ENCODE peak calls at places on chromosomes 4 and X, in ten cellular contexts. A is CD8-positive, alpha-beta memory T cell; H is CD4-positive, alpha-beta memory T cell; U is upper lobe of left lung; B is esophagus squamous epithelium; C is CD8-positive, alpha-beta T cell; P is fibroblast of mammary gland; G is thoracic aorta; Y is GM23338; Z is tibial artery. S is an unnamed sample.

GRCh38 chr4:107736924-107737448 is 17.0 kb upstream of the PAPSS1 start:
- DNase-seq in A (no peak), H (peak), U (no peak), B (no peak), C (peak), P (peak), G (no peak), Y (peak), Z (no peak), S (peak)

GRCh38 chr4:103424853-103425252 is 226.7 kb upstream of the CENPE start:
- DNase-seq in A (no peak), H (no peak), U (peak), B (no peak), C (no peak), P (peak), G (no peak), Y (peak), Z (no peak), S (peak)

GRCh38 chrX:19257001-19257400 is 86.7 kb upstream of the PDHA1 start:
- DNase-seq in A (no peak), H (no peak), U (no peak), B (no peak), C (no peak), P (peak), G (no peak), Y (no peak), Z (no peak), S (no peak)

GRCh38 chr4:129641179-129641578 is 545.2 kb downstream of the C4orf33 start:
- DNase-seq in A (peak), H (peak), U (peak), B (no peak), C (peak), P (peak), G (no peak), Y (peak), Z (peak), S (peak)

GRCh38 chrX:1093112-1093511 is 119.3 kb downstream of the CRLF2 start:
- DNase-seq in A (no peak), H (peak), U (no peak), B (no peak), C (peak), P (no peak), G (no peak), Y (no peak), Z (no peak), S (no peak)

GRCh38 chrX:2692221-2693122 is 1.4 kb downstream of the CD99 start:
- DNase-seq in A (no peak), H (no peak), U (no peak), B (no peak), C (no peak), P (peak), G (peak), Y (peak), Z (no peak), S (peak)

GRCh38 chrX:138710311-138710791 is 1.2 kb downstream of the FGF13 start:
- DNase-seq in A (no peak), H (no peak), U (peak), B (no peak), C (peak), P (no peak), G (no peak), Y (no peak), Z (no peak), S (no peak)

GRCh38 chr4:31016322-31017061 is 296.3 kb downstream of the PCDH7 start:
- DNase-seq in A (no peak), H (no peak), U (no peak), B (no peak), C (no peak), P (no peak), G (no peak), Y (peak), Z (no peak), S (no peak)

GRCh38 chrX:100316987-100317386 is 93.1 kb downstream of the PCDH19 start:
- DNase-seq in A (no peak), H (no peak), U (peak), B (no peak), C (no peak), P (peak), G (no peak), Y (no peak), Z (no peak), S (no peak)

DNA sequence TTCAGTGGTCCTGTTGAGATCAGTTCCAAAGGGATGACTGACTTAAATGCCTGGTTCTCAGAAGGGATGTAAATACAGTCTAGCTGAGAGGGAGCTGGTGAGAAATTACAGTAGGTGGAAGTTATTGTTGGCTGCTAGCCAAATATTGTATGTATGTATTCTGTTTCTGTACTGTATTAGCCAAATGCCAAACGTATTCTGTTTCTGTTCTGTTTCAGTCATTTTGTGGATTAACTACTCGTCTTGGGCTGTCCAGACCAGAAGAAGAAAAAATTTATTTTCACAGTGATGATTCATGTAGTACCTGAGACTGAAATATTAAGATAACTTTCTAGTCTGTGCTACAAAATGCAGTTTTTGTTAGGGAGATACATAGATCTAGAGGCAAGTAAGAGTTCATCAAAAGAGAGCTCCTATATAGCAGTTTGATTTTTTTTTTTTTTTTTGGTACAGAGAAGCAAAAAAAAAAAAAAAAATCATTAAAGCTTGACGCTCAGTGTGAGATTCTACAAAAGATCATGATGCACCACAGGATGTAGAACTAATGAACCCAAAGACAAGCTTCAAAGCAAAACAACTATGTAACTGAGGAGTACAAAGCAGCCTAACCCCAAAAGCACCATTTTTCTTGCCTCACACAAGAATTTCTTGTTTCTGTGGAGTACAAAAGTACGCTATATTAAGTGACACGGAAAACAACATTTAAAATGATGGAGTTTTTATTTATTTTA is 54.8 kb downstream of the CASP6 start:
- DNase-seq in A (no peak), H (peak), U (no peak), B (no peak), C (peak), P (no peak), G (no peak), Y (no peak), Z (no peak), S (peak)
- H3K4me3 ChIP-seq in A (peak), H (peak), U (no peak), B (no peak), C (peak), P (no peak), G (no peak), Y (no peak), Z (no peak), S (no peak)

GRCh38 chr4:85431881-85432280 is 43.1 kb upstream of the ARHGAP24 start:
- DNase-seq in A (no peak), H (no peak), U (no peak), B (no peak), C (no peak), P (no peak), G (no peak), Y (no peak), Z (no peak), S (no peak)

GRCh38 chr4:85427123-85427522 is 47.8 kb upstream of the ARHGAP24 start:
- DNase-seq in A (no peak), H (no peak), U (no peak), B (no peak), C (no peak), P (no peak), G (no peak), Y (no peak), Z (no peak), S (no peak)

GRCh38 chr4:85430226-85430625 is 44.7 kb upstream of the ARHGAP24 start:
- DNase-seq in A (no peak), H (no peak), U (no peak), B (no peak), C (no peak), P (no peak), G (no peak), Y (no peak), Z (no peak), S (no peak)

GRCh38 chr4:85431156-85431555 is 43.8 kb upstream of the ARHGAP24 start:
- DNase-seq in A (no peak), H (no peak), U (no peak), B (no peak), C (no peak), P (no peak), G (no peak), Y (no peak), Z (no peak), S (no peak)

GRCh38 chr4:85430697-85431096 is 44.3 kb upstream of the ARHGAP24 start:
- DNase-seq in A (no peak), H (no peak), U (no peak), B (no peak), C (no peak), P (no peak), G (no peak), Y (peak), Z (no peak), S (no peak)
- H3K4me3 ChIP-seq in A (no peak), H (no peak), U (no peak), B (no peak), C (no peak), P (no peak), G (no peak), Y (no peak), Z (no peak), S (no peak)

DNA sequence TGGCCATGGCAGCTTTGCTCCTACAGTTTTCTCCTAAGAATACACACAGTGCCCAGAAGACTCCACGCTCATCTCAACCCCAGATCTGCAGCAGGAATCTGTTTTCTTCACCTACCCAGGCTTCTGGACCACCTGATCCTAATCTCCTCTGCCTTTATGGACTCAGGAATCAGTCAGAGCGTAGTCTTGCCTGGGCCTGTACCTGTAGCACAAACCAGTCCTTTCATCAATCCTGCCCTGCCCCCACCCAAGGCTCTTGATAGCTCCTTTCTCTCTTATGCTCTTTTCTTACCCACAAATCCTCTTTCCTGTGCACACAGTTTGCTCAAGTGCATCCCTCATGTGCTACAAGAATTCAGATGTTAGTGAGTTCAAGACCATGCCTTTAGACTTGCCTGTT is 89.7 kb downstream of the ZNF718 start:
- DNase-seq in A (no peak), H (no peak), U (no peak), B (no peak), C (no peak), P (no peak), G (no peak), Y (peak), Z (no peak), S (no peak)
- H3K4me3 ChIP-seq in A (no peak), H (no peak), U (no peak), B (no peak), C (no peak), P (peak), G (no peak), Y (peak), Z (peak), S (no peak)

GRCh38 chrX:133987188-133987587 is 1.8 kb upstream of the GPC3 start:
- DNase-seq in A (no peak), H (no peak), U (no peak), B (no peak), C (no peak), P (no peak), G (no peak), Y (no peak), Z (no peak), S (no peak)

GRCh38 chrX:133984857-133985163 is 584 bp downstream of the GPC3 start:
- DNase-seq in A (no peak), H (no peak), U (no peak), B (no peak), C (no peak), P (no peak), G (no peak), Y (peak), Z (no peak), S (no peak)

GRCh38 chrX:133986008-133986683 is 752 bp upstream of the GPC3 start:
- DNase-seq in A (no peak), H (peak), U (no peak), B (no peak), C (no peak), P (no peak), G (no peak), Y (no peak), Z (no peak), S (no peak)

GRCh38 chrX:133983974-133984578 is 1.3 kb downstream of the GPC3 start:
- DNase-seq in A (no peak), H (no peak), U (no peak), B (no peak), C (no peak), P (no peak), G (no peak), Y (peak), Z (no peak), S (no peak)

DNA sequence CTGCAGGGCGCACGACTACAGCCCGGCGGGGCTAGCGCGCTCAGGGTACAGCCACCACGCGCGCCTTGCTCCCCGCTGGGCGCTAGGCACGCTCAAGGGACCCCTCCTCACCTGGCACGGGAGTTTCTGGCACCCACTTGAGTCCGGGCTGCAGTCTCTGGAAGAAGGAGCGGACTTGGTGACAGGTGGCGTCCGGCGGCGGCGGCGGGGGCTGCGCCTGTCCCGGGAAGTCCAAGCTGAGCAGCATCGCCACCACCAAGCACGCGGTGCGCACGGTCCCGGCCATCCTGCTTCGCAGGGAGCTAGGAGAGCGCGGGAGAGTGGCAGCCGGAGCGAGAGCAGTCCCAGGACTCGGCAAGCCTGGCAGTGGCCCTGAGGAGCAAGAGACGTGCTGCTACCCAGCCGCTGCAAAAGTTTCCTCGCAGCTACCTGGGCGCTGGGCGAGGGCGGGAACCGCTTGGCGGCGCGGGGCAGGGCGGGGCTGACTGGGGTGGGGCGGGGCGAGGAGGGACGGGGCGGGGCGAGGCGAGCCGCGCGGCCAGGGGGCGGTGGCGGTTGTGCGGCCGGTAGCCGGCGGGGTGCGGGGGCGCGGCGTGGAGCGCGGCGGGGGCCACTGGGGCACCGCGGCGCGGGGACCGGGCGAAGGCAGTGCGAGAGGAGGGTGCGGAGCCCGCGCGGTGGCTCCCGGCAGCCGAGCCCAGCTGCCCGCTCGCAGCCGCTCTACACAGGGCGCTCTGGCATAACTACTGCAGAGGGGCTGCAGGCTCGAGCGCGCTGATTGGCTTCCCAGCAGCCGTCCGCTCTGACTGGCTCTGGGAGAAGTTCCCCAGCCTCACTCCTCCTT is at the start of gene GPC3:
- DNase-seq in A (peak), H (peak), U (no peak), B (no peak), C (peak), P (peak), G (no peak), Y (peak), Z (no peak), S (peak)
- H3K4me3 ChIP-seq in A (no peak), H (no peak), U (peak), B (peak), C (peak), P (peak), G (peak), Y (peak), Z (peak), S (peak)

GRCh38 chrX:130172127-130172834 is 519 bp downstream of the RAB33A start:
- DNase-seq in A (no peak), H (no peak), U (no peak), B (no peak), C (no peak), P (no peak), G (no peak), Y (peak), Z (no peak), S (no peak)
- H3K4me3 ChIP-seq in A (peak), H (peak), U (peak), B (peak), C (peak), P (peak), G (peak), Y (peak), Z (peak), S (peak)